ENCODE peak calls at places on chromosomes 12 and 14, in eight cellular contexts. S, H, D, P, N, I, T and A are unnamed samples. For H3K4me1, the result is how much of the 10 kb centered on the place peaks cover.

GRCh38 chr12:52139147-52139546 is 52.7 kb downstream of the KRT80 start:
- DNase-seq in S (no peak), H (no peak), D (no peak), P (no peak), N (no peak), I (no peak), T (no peak), A (no peak)

GRCh38 chr12:24415934-24416333 is 466.5 kb upstream of the SOX5 start:
- DNase-seq in S (no peak), H (no peak), D (no peak), P (no peak), N (no peak), I (no peak), T (no peak), A (no peak)

GRCh38 chr12:25702553-25702952 is 149.5 kb upstream of the LMNTD1 start:
- DNase-seq in S (no peak), H (no peak), D (no peak), P (no peak), N (no peak), I (no peak), T (no peak), A (no peak)

GRCh38 chr12:32010631-32011030 is 51.4 kb downstream of the RESF1 start:
- DNase-seq in S (no peak), H (no peak), D (no peak), P (no peak), N (no peak), I (no peak), T (no peak), A (no peak)

GRCh38 chr14:47438650-47439140 is 236.7 kb downstream of the MDGA2 start:
- DNase-seq in S (no peak), H (no peak), D (no peak), P (no peak), N (no peak), I (no peak), T (no peak), A (no peak)

GRCh38 chr12:93167841-93168492 is 209.8 kb upstream of the NUDT4 start:
- DNase-seq in S (peak), H (no peak), D (peak), P (no peak), N (peak), I (no peak), T (no peak), A (no peak)

GRCh38 chr12:25585021-25585523 is 32.0 kb upstream of the LMNTD1 start:
- DNase-seq in S (no peak), H (no peak), D (peak), P (no peak), N (no peak), I (peak), T (no peak), A (peak)

GRCh38 chr12:49961111-49961922 is at the start of gene AQP5:
- DNase-seq in S (no peak), H (no peak), D (no peak), P (no peak), N (no peak), I (no peak), T (no peak), A (no peak)

GRCh38 chr12:58000499-58000898 is 59.1 kb downstream of the ATP23 start:
- DNase-seq in S (no peak), H (no peak), D (no peak), P (no peak), N (no peak), I (no peak), T (no peak), A (no peak)

GRCh38 chr12:27604431-27604830 is 80.4 kb downstream of the PPFIBP1 start:
- DNase-seq in S (no peak), H (no peak), D (no peak), P (no peak), N (no peak), I (no peak), T (no peak), A (no peak)
- H3K27ac ChIP-seq in S (no peak), H (no peak), D (no peak), P (no peak), N (no peak), I (no peak), T (no peak), A (no peak)

DNA sequence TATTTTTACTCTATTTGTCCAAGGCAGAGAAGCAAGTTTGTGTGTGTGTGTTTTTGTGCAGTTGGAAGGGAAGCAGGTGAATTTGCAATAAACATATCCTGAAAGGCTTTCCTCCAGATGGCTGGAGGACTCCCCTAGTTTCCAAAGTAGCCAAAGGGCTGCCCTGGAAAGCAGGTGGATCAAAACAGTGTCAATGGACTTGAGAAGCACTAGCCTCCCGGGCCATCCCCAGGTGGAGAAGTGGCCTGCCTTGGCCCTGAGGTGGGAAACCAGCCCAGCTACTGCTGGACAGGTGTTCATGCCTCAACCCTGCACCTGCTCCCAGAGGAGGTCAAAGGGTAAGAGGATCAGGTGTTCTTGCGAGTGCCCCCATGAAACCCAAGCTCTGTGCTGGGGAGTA is 1046.9 kb downstream of the VRK1 start:
- DNase-seq in S (no peak), H (no peak), D (no peak), P (no peak), N (no peak), I (no peak), T (no peak), A (no peak)
- H3K4me3 ChIP-seq in S (no peak), H (no peak), D (no peak), P (no peak), N (no peak), I (no peak), T (no peak), A (no peak)

DNA sequence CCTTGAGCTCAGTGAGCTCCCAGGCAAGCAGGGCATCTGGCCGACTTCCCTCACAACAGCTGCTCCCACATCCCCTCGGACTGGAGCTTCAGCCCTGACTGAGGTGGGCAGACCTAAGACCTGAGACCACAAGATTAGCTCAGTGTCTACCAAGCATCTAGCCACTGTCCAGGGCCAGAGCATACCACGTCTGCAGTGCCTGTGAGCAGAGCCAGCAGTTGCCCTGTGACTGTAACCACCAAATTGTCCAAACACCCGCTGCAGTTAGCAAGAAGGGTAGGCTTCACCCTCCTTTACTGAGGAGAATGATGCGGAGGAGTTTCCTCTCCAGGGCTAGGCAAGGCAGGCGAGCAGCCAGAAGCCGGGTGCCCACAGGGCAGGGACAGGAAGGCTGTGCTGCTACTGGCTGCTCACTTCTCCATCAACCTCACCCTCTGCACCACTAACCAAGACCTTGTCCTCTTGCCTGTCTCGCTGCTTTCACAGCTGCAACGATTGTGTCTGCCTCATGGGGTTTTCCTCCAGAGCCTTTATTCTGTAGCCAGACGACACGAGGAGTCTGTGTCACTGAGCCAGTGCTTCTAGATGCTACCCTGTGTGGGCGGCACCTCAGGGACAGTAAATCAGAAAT is 53.9 kb downstream of the ANAPC7 start:
- DNase-seq in S (no peak), H (no peak), D (no peak), P (peak), N (no peak), I (no peak), T (peak), A (no peak)
- H3K4me1 ChIP-seq in S (under half), H (under half), D (under half), P (under half), N (under half), I (under half), T (under half), A (under half)

DNA sequence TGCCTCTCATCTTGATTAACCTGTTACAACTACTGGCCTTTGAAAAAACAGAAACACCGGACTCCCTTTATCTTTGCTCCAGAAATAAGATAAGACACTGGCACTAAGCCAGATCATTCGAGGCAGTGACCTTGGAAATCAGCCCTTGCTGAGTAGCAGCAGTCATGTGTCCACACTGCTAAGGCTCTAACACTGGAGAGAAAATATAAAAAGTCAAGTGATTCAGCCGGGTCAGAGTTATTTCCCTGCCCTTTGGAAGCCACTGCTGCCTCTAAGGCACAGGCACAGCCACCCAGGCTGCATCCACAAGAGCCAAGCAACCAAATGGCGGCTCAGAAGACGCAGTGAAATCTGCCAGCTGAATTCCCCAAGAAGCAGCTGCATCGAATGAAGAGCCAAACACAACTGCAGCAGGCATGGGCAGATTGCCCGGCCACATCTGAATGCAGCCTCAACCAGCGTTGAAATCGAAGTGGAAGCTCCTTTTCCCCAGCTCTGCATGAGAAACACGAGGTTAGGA is 40.7 kb downstream of the NT5DC3 start:
- DNase-seq in S (peak), H (no peak), D (peak), P (no peak), N (peak), I (peak), T (no peak), A (peak)
- H3K27ac ChIP-seq in S (peak), H (no peak), D (peak), P (no peak), N (peak), I (peak), T (no peak), A (peak)

GRCh38 chr12:90304231-90304630 is 595.6 kb upstream of the ATP2B1 start:
- DNase-seq in S (no peak), H (no peak), D (no peak), P (no peak), N (no peak), I (no peak), T (no peak), A (no peak)

GRCh38 chr12:90299121-90299520 is 590.5 kb upstream of the ATP2B1 start:
- DNase-seq in S (no peak), H (no peak), D (no peak), P (no peak), N (no peak), I (no peak), T (no peak), A (no peak)

GRCh38 chr12:90301095-90301494 is 592.5 kb upstream of the ATP2B1 start:
- DNase-seq in S (no peak), H (no peak), D (no peak), P (no peak), N (no peak), I (no peak), T (no peak), A (no peak)

GRCh38 chr12:90298289-90298948 is 589.8 kb upstream of the ATP2B1 start:
- DNase-seq in S (no peak), H (no peak), D (no peak), P (no peak), N (no peak), I (no peak), T (no peak), A (no peak)

DNA sequence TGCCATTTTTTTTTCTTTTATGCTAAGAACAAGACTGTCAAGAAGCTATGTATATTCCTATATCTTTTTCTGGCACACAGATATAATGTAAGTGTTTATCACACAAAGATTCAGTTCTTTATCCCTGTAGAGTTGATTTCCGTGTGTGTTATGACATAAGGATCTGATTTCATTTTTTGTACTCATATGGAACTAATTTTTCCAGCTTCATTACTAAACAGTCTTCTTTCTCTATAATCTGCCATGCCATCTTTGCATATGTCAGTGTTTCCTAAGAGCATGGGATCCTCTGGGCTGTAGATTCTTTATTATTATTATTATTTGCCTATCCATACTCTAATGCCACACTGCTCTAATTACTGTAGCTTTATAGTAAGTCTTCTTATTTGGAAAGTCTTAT is 593.1 kb upstream of the ATP2B1 start:
- DNase-seq in S (no peak), H (no peak), D (no peak), P (no peak), N (no peak), I (no peak), T (no peak), A (no peak)
- H3K4me3 ChIP-seq in S (no peak), H (no peak), D (no peak), P (no peak), N (no peak), I (no peak), T (no peak), A (no peak)

GRCh38 chr12:105336411-105336810 is 5.9 kb downstream of the C12orf75 start:
- DNase-seq in S (no peak), H (no peak), D (no peak), P (no peak), N (peak), I (no peak), T (no peak), A (no peak)
- H3K4me1 ChIP-seq in S (under half), H (under half), D (under half), P (under half), N (under half), I (under half), T (under half), A (under half)

DNA sequence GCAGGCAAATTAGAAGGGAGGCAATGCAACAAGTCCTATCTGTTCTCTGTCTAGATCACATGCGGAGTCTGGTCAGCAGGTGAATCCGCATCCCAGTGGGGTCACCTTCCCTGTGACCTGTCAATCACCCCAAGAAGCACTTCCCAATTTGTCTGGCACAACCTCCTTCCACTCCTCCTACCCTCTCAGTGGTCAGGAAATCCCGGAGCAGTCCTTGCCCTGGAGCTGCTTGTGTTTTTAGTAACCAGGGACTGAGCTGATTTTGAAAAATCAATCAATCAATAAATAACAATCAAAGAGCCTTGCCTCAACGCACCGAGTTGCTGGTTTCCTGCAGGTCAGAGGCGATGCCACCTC is 572 bp upstream of the ACSS3 start:
- DNase-seq in S (peak), H (no peak), D (no peak), P (no peak), N (no peak), I (peak), T (no peak), A (no peak)
- H3K27ac ChIP-seq in S (peak), H (no peak), D (no peak), P (no peak), N (no peak), I (peak), T (no peak), A (peak)